ENCODE peak calls at places on chromosomes 7 and 10, in nine cellular contexts. U is RWPE2, I is Calu3, R is A549, L is GM13976, Y is ascending aorta, A is MM.1S, K is fibroblast of lung, B is choroid plexus epithelial cell. S is an unnamed sample.

GRCh38 chr7:157529768-157530560 is 193.2 kb downstream of the DNAJB6 start:
- DNase-seq in A (no peak), I (no peak), B (no peak), U (peak), K (no peak), Y (peak), L (no peak), R (no peak), S (no peak)

GRCh38 chr10:79184141-79184625 is 115.4 kb downstream of the ZMIZ1 start:
- DNase-seq in U (no peak), R (peak), K (peak), Y (no peak), A (no peak), B (peak), L (no peak), I (peak), S (no peak)

GRCh38 chr7:77657427-77658331 is 38.6 kb upstream of the RSBN1L start:
- DNase-seq in U (no peak), I (peak), Y (no peak), L (peak), K (peak), A (peak), R (peak), B (peak), S (no peak)

GRCh38 chr10:15280974-15281373 is 90.1 kb downstream of the FAM171A1 start:
- DNase-seq in U (no peak), R (no peak), Y (no peak), K (no peak), I (no peak), L (no peak), B (no peak), A (no peak), S (no peak)

GRCh38 chr10:130739757-130740145 is 571.8 kb downstream of the TCERG1L start:
- DNase-seq in L (no peak), U (no peak), R (no peak), Y (no peak), K (no peak), B (no peak), A (no peak), I (no peak), S (no peak)

GRCh38 chr7:113128028-113128427 is 9.7 kb upstream of the SMIM30 start:
- DNase-seq in B (no peak), R (no peak), Y (no peak), A (no peak), L (no peak), I (no peak), U (no peak), K (no peak), S (no peak)

GRCh38 chr10:126849646-126850045 is 55.6 kb upstream of the DOCK1 start:
- DNase-seq in I (no peak), A (no peak), B (no peak), K (no peak), R (no peak), Y (no peak), L (no peak), U (no peak), S (no peak)

GRCh38 chr7:22364023-22364422 is 7.1 kb upstream of the RAPGEF5 start:
- DNase-seq in U (no peak), A (no peak), K (no peak), I (no peak), L (no peak), B (no peak), Y (no peak), R (no peak), S (no peak)

GRCh38 chr10:17784701-17785100 is 24.4 kb upstream of the MRC1 start:
- DNase-seq in B (peak), L (no peak), K (no peak), A (no peak), I (no peak), Y (no peak), U (no peak), R (no peak), S (no peak)

GRCh38 chr10:121154846-121155245 is 303.7 kb downstream of the WDR11 start:
- DNase-seq in R (no peak), B (no peak), I (peak), Y (no peak), K (no peak), A (no peak), L (no peak), U (no peak), S (no peak)

GRCh38 chr7:82050134-82050533 is 280.3 kb upstream of the HGF start:
- DNase-seq in K (peak), L (no peak), B (peak), Y (no peak), A (no peak), U (no peak), I (peak), R (peak), S (no peak)

GRCh38 chr7:139661043-139661440 is 116.8 kb downstream of the HIPK2 start:
- DNase-seq in I (no peak), U (no peak), K (no peak), Y (no peak), A (no peak), R (no peak), B (no peak), L (no peak), S (no peak)

GRCh38 chr7:151000886-151001495 is 10.2 kb downstream of the NOS3 start:
- DNase-seq in I (no peak), U (no peak), K (no peak), L (no peak), B (no peak), A (no peak), R (no peak), Y (no peak), S (no peak)

GRCh38 chr7:42175834-42176745 is 60.9 kb downstream of the GLI3 start:
- DNase-seq in U (no peak), Y (no peak), R (no peak), B (no peak), I (no peak), K (no peak), A (no peak), L (no peak), S (no peak)

GRCh38 chr10:116683061-116683601 is 59.2 kb downstream of the HSPA12A start:
- DNase-seq in U (no peak), Y (no peak), B (no peak), R (no peak), L (no peak), K (no peak), A (no peak), I (no peak), S (no peak)

GRCh38 chr7:130875265-130875741 is 141.3 kb upstream of the KLF14 start:
- DNase-seq in I (peak), U (no peak), Y (no peak), A (peak), B (peak), L (peak), R (peak), K (peak), S (peak)

GRCh38 chr10:77710081-77710551 is 72.5 kb upstream of the KCNMA1 start:
- DNase-seq in I (no peak), A (no peak), B (no peak), Y (peak), R (no peak), L (no peak), K (no peak), U (no peak), S (peak)

GRCh38 chr10:30241422-30242110 is 107.5 kb downstream of the MTPAP start:
- DNase-seq in K (no peak), R (no peak), A (peak), I (no peak), U (no peak), B (no peak), Y (no peak), L (no peak), S (no peak)
- TF ChIP-seq CTCF in K (no peak), R (no peak), A (no peak), I (no peak), U (peak), B (no peak), Y (no peak), L (no peak), S (no peak)

GRCh38 chr7:49030221-49030620 is 105.9 kb downstream of the CDC14C start:
- DNase-seq in L (no peak), U (no peak), K (no peak), A (no peak), I (no peak), B (no peak), Y (no peak), R (no peak), S (no peak)
- TF ChIP-seq CTCF in L (no peak), U (no peak), K (no peak), A (no peak), I (no peak), B (no peak), Y (no peak), R (no peak), S (no peak)

GRCh38 chr10:46092523-46093195 is 46.6 kb upstream of the MSMB start:
- DNase-seq in B (no peak), K (no peak), Y (no peak), U (no peak), A (peak), L (no peak), I (no peak), R (no peak), S (peak)

GRCh38 chr10:46094197-46094500 is 48.1 kb upstream of the MSMB start:
- DNase-seq in K (no peak), Y (no peak), I (no peak), R (no peak), A (no peak), B (no peak), U (no peak), L (no peak), S (no peak)

GRCh38 chr10:46091834-46092522 is 45.9 kb upstream of the MSMB start:
- DNase-seq in U (no peak), K (no peak), A (peak), Y (no peak), L (no peak), I (no peak), R (no peak), B (no peak), S (peak)

GRCh38 chr10:46090258-46090812 is 44.3 kb upstream of the MSMB start:
- DNase-seq in I (no peak), U (no peak), Y (no peak), B (no peak), L (no peak), A (no peak), R (no peak), K (no peak), S (no peak)

GRCh38 chr10:46091080-46091833 is 45.2 kb upstream of the MSMB start:
- DNase-seq in I (no peak), K (no peak), Y (no peak), U (no peak), L (no peak), A (peak), R (no peak), B (no peak), S (peak)
- TF ChIP-seq CTCF in I (no peak), K (no peak), Y (no peak), U (no peak), L (no peak), A (peak), R (no peak), B (no peak), S (no peak)

GRCh38 chr10:1549591-1550290 is 187.6 kb downstream of the ADARB2 start:
- DNase-seq in L (no peak), R (no peak), A (no peak), K (no peak), U (no peak), I (no peak), Y (no peak), B (no peak), S (no peak)
- TF ChIP-seq CTCF in L (no peak), R (no peak), A (no peak), K (no peak), U (no peak), I (no peak), Y (no peak), B (no peak), S (no peak)

GRCh38 chr7:97117372-97118188 is at the start of gene SDHAF3:
- DNase-seq in B (peak), A (peak), Y (peak), L (peak), R (peak), K (peak), I (peak), U (peak), S (peak)
- TF ChIP-seq CTCF in B (peak), A (peak), Y (no peak), L (peak), R (peak), K (no peak), I (no peak), U (peak), S (no peak)

GRCh38 chr10:43170491-43170890 is 32.2 kb downstream of the CSGALNACT2 start:
- DNase-seq in A (no peak), U (no peak), R (peak), B (peak), K (peak), L (no peak), I (no peak), Y (no peak), S (no peak)
- TF ChIP-seq CTCF in A (no peak), U (peak), R (no peak), B (peak), K (peak), L (no peak), I (no peak), Y (no peak), S (no peak)

GRCh38 chr10:101007099-101007711 is 7.6 kb downstream of the LZTS2 start:
- DNase-seq in L (no peak), B (no peak), I (no peak), R (no peak), Y (no peak), A (no peak), K (peak), U (no peak), S (no peak)
- TF ChIP-seq CTCF in L (no peak), B (no peak), I (no peak), R (no peak), Y (no peak), A (no peak), K (no peak), U (no peak), S (no peak)

GRCh38 chr10:5293691-5294550 is 70.8 kb upstream of the UCN3 start:
- DNase-seq in I (peak), U (no peak), B (peak), L (peak), A (no peak), Y (peak), K (no peak), R (peak), S (peak)
- TF ChIP-seq CTCF in I (peak), U (peak), B (peak), L (peak), A (peak), Y (no peak), K (peak), R (peak), S (peak)

DNA sequence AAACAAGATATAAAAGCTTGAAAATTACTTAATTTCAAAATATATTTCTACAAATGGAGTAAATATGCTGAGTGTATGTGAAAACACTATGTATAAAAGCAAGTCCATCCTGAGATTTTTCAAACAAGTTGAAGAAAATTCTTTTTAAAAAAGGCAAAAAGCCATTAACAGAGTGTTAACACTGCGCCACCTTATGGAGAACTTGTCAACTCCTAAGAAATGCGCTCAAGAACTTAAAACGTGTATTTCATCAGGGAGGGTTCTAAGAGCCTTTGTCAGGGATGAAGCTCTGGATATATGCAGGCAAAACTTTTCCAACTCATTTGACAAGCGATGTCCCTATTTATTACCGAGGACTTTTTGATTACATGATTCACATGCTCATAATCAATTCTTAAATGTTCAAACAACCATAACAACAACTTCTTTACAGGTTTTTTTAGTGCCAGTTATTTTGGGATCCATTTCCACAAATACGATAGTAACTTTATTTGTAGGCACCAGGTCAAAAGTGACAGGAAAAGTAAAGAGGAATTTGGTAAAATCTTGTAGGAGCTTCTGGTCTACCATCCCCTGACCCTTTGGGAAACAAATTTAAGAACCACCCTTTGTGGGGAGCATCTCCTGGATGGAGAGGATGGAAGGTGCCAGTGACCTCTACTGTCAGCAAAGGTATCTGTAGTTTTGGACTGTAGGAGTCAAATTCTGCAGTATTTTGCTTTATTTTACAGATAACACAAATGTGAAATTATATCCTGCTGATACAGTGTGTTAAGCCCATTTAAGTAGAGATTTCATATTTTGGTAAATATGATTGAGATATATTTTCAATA is 23.2 kb downstream of the CALCR start:
- DNase-seq in Y (no peak), A (peak), U (no peak), K (peak), R (peak), B (peak), I (peak), L (no peak), S (peak)
- TF ChIP-seq CTCF in Y (no peak), A (peak), U (peak), K (peak), R (peak), B (peak), I (peak), L (peak), S (peak)

DNA sequence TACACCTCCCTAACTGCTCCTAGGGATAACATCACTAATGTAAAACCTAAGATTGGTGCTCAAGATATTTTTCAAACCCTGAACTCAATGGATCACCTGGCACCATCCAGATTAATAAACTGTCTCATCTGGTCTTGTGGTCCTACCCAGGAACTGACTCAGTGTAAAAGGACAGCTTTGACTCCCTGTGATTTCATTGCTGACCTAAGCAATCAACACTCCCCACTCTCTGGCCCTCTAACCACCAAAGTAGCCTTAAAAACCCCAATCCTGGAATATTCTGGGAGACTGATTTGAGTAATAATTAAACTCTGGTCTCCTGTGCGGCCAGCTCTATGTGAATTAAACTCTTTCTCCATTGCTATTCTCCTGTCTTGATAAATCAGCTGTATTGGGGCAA is 6.2 kb upstream of the USP54 start:
- DNase-seq in K (peak), L (no peak), I (no peak), U (no peak), R (no peak), A (no peak), B (peak), Y (no peak), S (no peak)
- TF ChIP-seq CTCF in K (no peak), L (no peak), I (no peak), U (no peak), R (no peak), A (no peak), B (no peak), Y (no peak), S (no peak)

S was measured in activated CD8-positive, alpha-beta T cell treated with anti-CD3 and anti-CD28 coated beads for 36 hours.